ENCODE peak calls at places on chromosomes 12 and 14, in four cellular contexts. W is WTC11, R is HepG2, H is K562. A is an unnamed sample.

GRCh38 chr12:96425973-96426372 is 25.7 kb upstream of the CDK17 start:
- DNase-seq in H (no peak), R (no peak), W (no peak), A (no peak)

GRCh38 chr14:75406102-75406501 is 21.7 kb upstream of the JDP2 start:
- DNase-seq in H (no peak), R (no peak), W (no peak), A (no peak)

GRCh38 chr14:99266181-99267178 is 5.5 kb downstream of the BCL11B start:
- DNase-seq in H (peak; percentile 58), R (peak; percentile 24), W (peak; percentile 82), A (peak; percentile 65)

GRCh38 chr14:52131640-52132320 is 62.9 kb upstream of the NID2 start:
- DNase-seq in W (peak; percentile 76), R (peak; percentile 80), H (peak; percentile 58), A (peak; percentile 82)

GRCh38 chr12:4977104-4977503 is 66.6 kb upstream of the KCNA5 start:
- DNase-seq in R (no peak), H (no peak), W (no peak), A (no peak)

GRCh38 chr12:115355301-115355700 is 671.3 kb upstream of the TBX3 start:
- DNase-seq in R (no peak), H (no peak), W (no peak), A (no peak)

GRCh38 chr14:94695231-94695630 is 74.7 kb downstream of the GSC start:
- DNase-seq in H (no peak), R (no peak), W (no peak), A (no peak)

GRCh38 chr12:922297-922696 is 27.2 kb downstream of the RAD52 start:
- DNase-seq in H (no peak), R (no peak), W (no peak), A (no peak)

GRCh38 chr12:57475271-57476161 is 4.2 kb downstream of the ARHGAP9 start:
- DNase-seq in R (no peak), W (peak; percentile 52), H (no peak), A (no peak)

GRCh38 chr12:132554857-132555630 is 55.3 kb downstream of the LRCOL1 start:
- DNase-seq in H (peak; percentile 69), W (peak; percentile 46), R (peak; percentile 16), A (peak; percentile 33)

GRCh38 chr12:45878630-45879255 is 111.6 kb downstream of the SCAF11 start:
- DNase-seq in R (no peak), H (peak; percentile 17), W (no peak), A (peak; percentile 21)

GRCh38 chr12:116735951-116736599 is 1.8 kb downstream of the SPRING1 start:
- DNase-seq in W (no peak), R (peak; percentile 82), H (no peak), A (no peak)

GRCh38 chr12:116125981-116126566 is 151.4 kb downstream of the MED13L start:
- DNase-seq in H (peak; percentile 35), R (no peak), W (no peak), A (no peak)

GRCh38 chr12:60419986-60420385 is 824.2 kb downstream of the SLC16A7 start:
- DNase-seq in R (no peak), H (no peak), W (no peak), A (no peak)

GRCh38 chr14:56874375-56874774 is 64.1 kb upstream of the OTX2 start:
- DNase-seq in W (peak; percentile 68), R (peak; percentile 18), H (peak; percentile 22), A (peak; percentile 7)

GRCh38 chr12:69686731-69687130 is 12.4 kb downstream of the BEST3 start:
- DNase-seq in H (no peak), R (no peak), W (no peak), A (no peak)

GRCh38 chr12:6528539-6529235 is 5.6 kb upstream of the GAPDH start:
- DNase-seq in H (no peak), R (no peak), W (no peak), A (no peak)
- TF ChIP-seq USF2 in H (no peak), R (no peak), W (no peak), A (no peak)

DNA sequence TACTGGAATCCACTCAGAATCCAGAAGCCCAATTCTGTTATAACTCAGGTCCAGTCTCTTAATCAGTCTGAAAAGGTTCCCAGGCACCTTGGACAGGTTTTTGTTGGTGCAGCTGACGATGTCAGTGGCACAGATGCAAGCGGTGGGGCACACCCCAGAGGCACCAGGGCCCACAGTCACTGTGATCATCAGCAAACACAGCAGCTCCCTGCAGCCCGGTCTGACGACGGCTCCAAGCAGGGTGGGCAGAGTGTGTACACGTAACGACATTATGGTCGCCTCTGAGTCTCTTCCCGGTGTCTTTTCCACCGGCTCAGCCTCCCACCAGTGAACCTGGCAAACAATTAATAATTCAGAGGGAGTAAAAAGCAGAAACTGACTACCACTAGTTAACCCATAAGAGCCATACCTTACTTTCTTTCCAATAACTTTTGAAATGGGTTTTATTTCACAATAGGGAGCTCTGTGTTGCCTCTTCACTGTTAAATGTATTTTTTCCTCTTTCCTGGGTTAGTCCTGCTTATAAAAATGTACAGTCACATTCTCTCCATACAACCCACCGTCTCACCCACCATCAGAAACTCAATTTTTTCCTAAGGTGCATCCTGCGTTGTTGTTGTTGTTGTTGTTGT is 572 bp upstream of the PCED1B start:
- DNase-seq in H (peak; percentile 34), W (no peak), R (no peak), A (peak; percentile 57)
- TF ChIP-seq ESRRA in H (no peak), W (no peak), R (no peak), A (no peak)

GRCh38 chr12:68432622-68433021 is 100.5 kb upstream of the MDM1 start:
- DNase-seq in W (no peak), R (no peak), H (no peak), A (no peak)
- TF ChIP-seq NR3C1 in W (no peak), R (no peak), H (no peak), A (no peak)

GRCh38 chr14:65330416-65330815 is 82.1 kb upstream of the FUT8 start:
- DNase-seq in W (no peak), H (no peak), R (no peak), A (no peak)

GRCh38 chr14:65333926-65334687 is 78.4 kb upstream of the FUT8 start:
- DNase-seq in H (no peak), R (no peak), W (peak; percentile 56), A (no peak)

GRCh38 chr14:65331652-65332051 is 80.9 kb upstream of the FUT8 start:
- DNase-seq in H (no peak), R (no peak), W (no peak), A (no peak)

GRCh38 chr14:65329911-65330310 is 82.6 kb upstream of the FUT8 start:
- DNase-seq in W (no peak), H (no peak), R (no peak), A (no peak)

DNA sequence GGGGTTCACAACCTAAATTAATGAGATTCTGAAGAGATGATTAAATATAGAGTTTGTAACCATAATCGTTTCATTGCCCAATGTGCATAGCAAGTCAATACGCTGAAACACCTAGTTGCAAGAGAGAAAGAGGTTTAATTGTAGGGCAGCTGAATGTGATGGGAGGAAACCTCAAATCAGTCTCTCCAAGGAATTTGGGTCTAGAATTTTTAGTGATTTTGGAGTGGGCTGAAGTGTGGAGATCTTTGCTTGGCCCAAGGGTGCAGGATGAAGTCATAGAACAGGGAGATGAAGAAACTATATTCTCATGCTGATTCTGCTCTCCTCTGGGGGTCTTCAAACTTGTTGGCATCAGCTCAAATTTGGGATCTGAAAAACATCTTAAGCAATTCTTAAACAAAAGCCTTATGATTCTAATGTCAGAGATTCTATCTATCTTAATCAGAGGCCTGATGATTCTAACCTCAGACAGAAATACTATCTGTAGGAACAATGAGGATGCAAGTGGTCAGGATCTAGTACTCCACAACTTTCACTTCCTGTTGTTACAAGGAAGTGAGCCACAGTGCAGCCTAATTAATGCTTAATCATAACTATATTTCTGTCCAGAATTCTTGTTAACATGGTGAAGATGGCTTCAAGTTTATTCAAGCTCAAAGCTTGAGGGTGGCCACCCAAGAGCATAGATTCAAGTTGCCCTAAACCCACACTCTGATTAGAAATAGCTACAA is 80.2 kb upstream of the FUT8 start:
- DNase-seq in H (no peak), W (no peak), R (no peak), A (no peak)
- TF ChIP-seq USF2 in H (no peak), W (no peak), R (no peak), A (no peak)

GRCh38 chr12:86931714-86932113 is 675.5 kb upstream of the MGAT4C start:
- DNase-seq in W (no peak), R (no peak), H (no peak), A (no peak)

DNA sequence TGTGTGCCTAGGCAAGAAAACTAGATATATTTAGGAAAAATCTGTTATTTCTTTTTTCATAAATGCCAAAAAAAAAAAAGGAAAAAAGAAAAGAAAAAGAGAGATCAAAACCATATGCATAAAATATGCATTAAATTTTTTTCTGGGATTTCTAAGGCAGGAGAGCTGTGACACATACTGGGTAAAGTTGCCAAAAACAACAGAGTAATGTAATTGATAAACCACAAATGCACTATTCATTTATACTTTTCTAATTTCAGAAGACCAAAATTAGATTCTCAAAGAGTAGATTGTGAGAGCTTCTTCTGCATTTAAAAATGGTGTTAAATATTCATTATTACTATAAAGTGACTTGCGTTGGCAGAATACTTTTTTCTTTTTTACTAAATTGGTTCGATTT is 673.8 kb upstream of the MGAT4C start:
- DNase-seq in W (no peak), R (no peak), H (no peak), A (no peak)
- TF ChIP-seq ESRRA in W (no peak), R (no peak), H (no peak), A (no peak)

GRCh38 chr12:10406725-10407124 is 2.8 kb downstream of the KLRC4 start:
- DNase-seq in H (no peak), W (no peak), R (no peak), A (no peak)
- TF ChIP-seq NR3C1 in H (no peak), W (no peak), R (no peak), A (no peak)

DNA sequence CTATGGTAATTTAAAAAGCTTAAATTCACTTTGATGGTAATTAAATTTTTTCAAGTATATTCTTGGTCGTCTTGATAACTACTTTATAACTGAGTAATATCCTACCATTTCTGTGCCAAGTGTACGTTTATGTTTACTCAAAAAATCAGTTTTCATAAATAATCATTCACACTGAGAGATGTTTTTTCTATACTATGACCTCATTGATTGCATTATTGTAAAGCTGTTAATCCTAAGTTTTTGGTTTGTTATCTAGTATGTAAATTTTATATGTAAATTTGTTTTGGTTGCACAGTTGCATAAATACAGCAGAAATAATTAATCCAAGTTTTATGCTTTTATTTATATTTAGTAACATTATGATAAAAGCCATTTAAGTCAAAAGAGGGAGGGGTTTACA is 196.4 kb upstream of the PRICKLE1 start:
- DNase-seq in H (no peak), R (no peak), W (no peak), A (no peak)
- TF ChIP-seq USF2 in H (no peak), R (no peak), W (no peak), A (no peak)

DNA sequence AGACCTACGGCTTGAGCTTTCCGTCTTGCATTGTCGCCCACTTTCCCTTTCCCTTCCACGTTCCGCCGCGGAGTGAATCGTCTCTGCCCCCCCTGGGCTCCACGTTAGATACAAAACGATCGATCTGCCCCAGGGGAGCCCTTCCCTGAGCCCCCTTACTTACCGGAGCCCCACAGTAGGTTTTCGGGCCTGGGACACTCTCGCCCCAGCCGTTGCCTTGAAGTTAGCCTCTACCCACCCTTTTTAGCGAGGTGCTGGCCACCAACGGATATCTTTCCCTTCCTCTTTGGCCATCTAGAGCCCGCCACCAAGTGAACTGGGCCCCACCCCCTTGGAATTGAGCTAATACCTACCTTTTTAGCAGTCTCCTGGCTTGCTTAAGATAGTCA is 583 bp downstream of the RBM25 start:
- DNase-seq in W (peak; percentile 18), R (peak; percentile 7), H (peak; percentile 61), A (peak; percentile 47)
- TF ChIP-seq ESRRA in W (no peak), R (no peak), H (no peak), A (no peak)